ENCODE peak calls at places on chromosomes 13 and 19, in five cellular contexts. One of them, this sample, is unnamed.

GRCh38 chr13:86567119-86567518 is 767.9 kb upstream of the SLITRK6 start:
- DNase-seq in astrocyte: no peak
- DNase-seq in heart right ventricle: no peak
- DNase-seq in left ventricle myocardium inferior: no peak
- DNase-seq in neural crest cell: no peak
- DNase-seq in this sample: no peak

GRCh38 chr13:52147225-52147624 is 12.2 kb downstream of the NEK3 start:
- DNase-seq in astrocyte: no peak
- DNase-seq in heart right ventricle: no peak
- DNase-seq in left ventricle myocardium inferior: no peak
- DNase-seq in neural crest cell: no peak
- DNase-seq in this sample: no peak

GRCh38 chr13:23985060-23985459 is 87.8 kb upstream of the C1QTNF9B start:
- DNase-seq in astrocyte: no peak
- DNase-seq in heart right ventricle: no peak
- DNase-seq in left ventricle myocardium inferior: no peak
- DNase-seq in neural crest cell: no peak
- DNase-seq in this sample: no peak

GRCh38 chr13:67094952-67095351 is 135.2 kb downstream of the PCDH9 start:
- DNase-seq in astrocyte: peak; percentile 49
- DNase-seq in heart right ventricle: no peak
- DNase-seq in left ventricle myocardium inferior: no peak
- DNase-seq in neural crest cell: no peak
- DNase-seq in this sample: no peak

GRCh38 chr13:109565877-109566276 is 220.5 kb downstream of the IRS2 start:
- DNase-seq in astrocyte: no peak
- DNase-seq in heart right ventricle: no peak
- DNase-seq in left ventricle myocardium inferior: no peak
- DNase-seq in neural crest cell: no peak
- DNase-seq in this sample: no peak

GRCh38 chr13:70098669-70099068 is 9.0 kb upstream of the ATXN8OS start:
- DNase-seq in astrocyte: no peak
- DNase-seq in heart right ventricle: no peak
- DNase-seq in left ventricle myocardium inferior: no peak
- DNase-seq in neural crest cell: no peak
- DNase-seq in this sample: peak; percentile 10

GRCh38 chr13:51451467-51452390 is 1.1 kb downstream of the INTS6 start:
- DNase-seq in astrocyte: peak; percentile 41
- DNase-seq in heart right ventricle: peak; percentile 88
- DNase-seq in left ventricle myocardium inferior: peak; percentile 87
- DNase-seq in neural crest cell: peak; percentile 67
- DNase-seq in this sample: peak; percentile 88

GRCh38 chr13:72886272-72887062 is 104.5 kb downstream of the PIBF1 start:
- DNase-seq in astrocyte: peak; percentile 18
- DNase-seq in heart right ventricle: no peak
- DNase-seq in left ventricle myocardium inferior: no peak
- DNase-seq in neural crest cell: no peak
- DNase-seq in this sample: no peak

GRCh38 chr13:97306646-97307045 is 84.5 kb downstream of the MBNL2 start:
- DNase-seq in astrocyte: no peak
- DNase-seq in heart right ventricle: no peak
- DNase-seq in left ventricle myocardium inferior: no peak
- DNase-seq in neural crest cell: no peak
- DNase-seq in this sample: no peak

GRCh38 chr19:47408156-47408938 is 11.0 kb downstream of the MEIS3 start:
- DNase-seq in astrocyte: no peak
- DNase-seq in heart right ventricle: no peak
- DNase-seq in left ventricle myocardium inferior: no peak
- DNase-seq in neural crest cell: no peak
- DNase-seq in this sample: peak; percentile 31

GRCh38 chr13:34179481-34179880 is 361.5 kb downstream of the RFC3 start:
- DNase-seq in astrocyte: peak; percentile 36
- DNase-seq in heart right ventricle: no peak
- DNase-seq in left ventricle myocardium inferior: no peak
- DNase-seq in neural crest cell: no peak
- DNase-seq in this sample: no peak

GRCh38 chr13:79228972-79229371 is 177.1 kb downstream of the RBM26 start:
- DNase-seq in astrocyte: no peak
- DNase-seq in heart right ventricle: no peak
- DNase-seq in left ventricle myocardium inferior: no peak
- DNase-seq in neural crest cell: no peak
- DNase-seq in this sample: no peak

GRCh38 chr19:35013820-35014754 is 14.0 kb downstream of the GRAMD1A start:
- DNase-seq in astrocyte: no peak
- DNase-seq in heart right ventricle: no peak
- DNase-seq in left ventricle myocardium inferior: no peak
- DNase-seq in neural crest cell: no peak
- DNase-seq in this sample: peak; percentile 71

GRCh38 chr13:36428083-36428482 is 4.2 kb upstream of the CCNA1 start:
- DNase-seq in astrocyte: peak; percentile 16
- DNase-seq in heart right ventricle: no peak
- DNase-seq in left ventricle myocardium inferior: no peak
- DNase-seq in neural crest cell: no peak
- DNase-seq in this sample: no peak

GRCh38 chr19:13315495-13315894 is 165.3 kb downstream of the IER2 start:
- DNase-seq in astrocyte: no peak
- DNase-seq in heart right ventricle: no peak
- DNase-seq in left ventricle myocardium inferior: no peak
- DNase-seq in neural crest cell: no peak
- DNase-seq in this sample: no peak

GRCh38 chr19:48798937-48799336 is 11.9 kb downstream of the BCAT2 start:
- DNase-seq in astrocyte: no peak
- DNase-seq in heart right ventricle: no peak
- DNase-seq in left ventricle myocardium inferior: no peak
- DNase-seq in neural crest cell: no peak
- DNase-seq in this sample: peak; percentile 90

GRCh38 chr13:111629933-111630332 is 309.5 kb downstream of the TEX29 start:
- DNase-seq in astrocyte: no peak
- DNase-seq in heart right ventricle: no peak
- DNase-seq in left ventricle myocardium inferior: no peak
- DNase-seq in neural crest cell: no peak
- DNase-seq in this sample: no peak

GRCh38 chr13:49561064-49561410 is 24.3 kb downstream of the RCBTB1 start:
- DNase-seq in astrocyte: peak; percentile 10
- DNase-seq in heart right ventricle: peak; percentile 39
- DNase-seq in left ventricle myocardium inferior: no peak
- DNase-seq in neural crest cell: no peak
- DNase-seq in this sample: no peak

GRCh38 chr13:49563513-49563912 is 21.8 kb downstream of the RCBTB1 start:
- DNase-seq in astrocyte: no peak
- DNase-seq in heart right ventricle: no peak
- DNase-seq in left ventricle myocardium inferior: no peak
- DNase-seq in neural crest cell: no peak
- DNase-seq in this sample: no peak

GRCh38 chr13:49559006-49559405 is 26.4 kb downstream of the RCBTB1 start:
- DNase-seq in astrocyte: no peak
- DNase-seq in heart right ventricle: no peak
- DNase-seq in left ventricle myocardium inferior: no peak
- DNase-seq in neural crest cell: no peak
- DNase-seq in this sample: no peak

GRCh38 chr13:49560270-49561063 is 24.9 kb downstream of the RCBTB1 start:
- DNase-seq in astrocyte: no peak
- DNase-seq in heart right ventricle: no peak
- DNase-seq in left ventricle myocardium inferior: no peak
- DNase-seq in neural crest cell: no peak
- DNase-seq in this sample: no peak
- TF ChIP-seq CTCF in astrocyte: no peak
- TF ChIP-seq CTCF in heart right ventricle: peak; percentile 20
- TF ChIP-seq CTCF in left ventricle myocardium inferior: peak; percentile 24
- TF ChIP-seq CTCF in neural crest cell: no peak
- TF ChIP-seq CTCF in this sample: no peak

GRCh38 chr13:113904411-113904810 is 40.5 kb upstream of the GAS6 start:
- DNase-seq in astrocyte: no peak
- DNase-seq in heart right ventricle: peak; percentile 62
- DNase-seq in left ventricle myocardium inferior: peak; percentile 64
- DNase-seq in neural crest cell: no peak
- DNase-seq in this sample: peak; percentile 53
- TF ChIP-seq CTCF in astrocyte: peak; percentile 19
- TF ChIP-seq CTCF in heart right ventricle: peak; percentile 68
- TF ChIP-seq CTCF in left ventricle myocardium inferior: peak; percentile 84
- TF ChIP-seq CTCF in neural crest cell: peak; percentile 52
- TF ChIP-seq CTCF in this sample: peak; percentile 43

DNA sequence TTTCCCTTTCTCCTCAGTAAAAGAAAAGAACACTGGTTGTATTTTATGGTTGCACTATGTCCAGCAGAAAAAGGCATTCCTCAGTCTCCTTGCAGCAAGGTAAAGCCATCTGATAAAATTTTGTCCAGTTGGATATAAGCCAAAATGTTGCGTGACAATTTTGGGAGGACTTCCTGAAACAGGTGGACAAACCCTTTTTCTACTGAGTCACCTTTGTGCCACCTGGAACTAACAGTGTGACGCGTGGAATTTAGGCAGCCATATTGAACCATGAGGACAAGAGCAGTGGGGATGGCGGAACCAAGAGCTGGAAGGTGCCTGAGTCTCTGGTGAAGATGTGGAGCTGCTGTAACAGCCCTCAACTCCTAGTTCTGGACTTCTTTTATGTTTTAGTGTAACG is 8.2 kb downstream of the CADM4 start:
- DNase-seq in astrocyte: no peak
- DNase-seq in heart right ventricle: no peak
- DNase-seq in left ventricle myocardium inferior: no peak
- DNase-seq in neural crest cell: no peak
- DNase-seq in this sample: no peak
- TF ChIP-seq CTCF in astrocyte: no peak
- TF ChIP-seq CTCF in heart right ventricle: no peak
- TF ChIP-seq CTCF in left ventricle myocardium inferior: no peak
- TF ChIP-seq CTCF in neural crest cell: no peak
- TF ChIP-seq CTCF in this sample: no peak

DNA sequence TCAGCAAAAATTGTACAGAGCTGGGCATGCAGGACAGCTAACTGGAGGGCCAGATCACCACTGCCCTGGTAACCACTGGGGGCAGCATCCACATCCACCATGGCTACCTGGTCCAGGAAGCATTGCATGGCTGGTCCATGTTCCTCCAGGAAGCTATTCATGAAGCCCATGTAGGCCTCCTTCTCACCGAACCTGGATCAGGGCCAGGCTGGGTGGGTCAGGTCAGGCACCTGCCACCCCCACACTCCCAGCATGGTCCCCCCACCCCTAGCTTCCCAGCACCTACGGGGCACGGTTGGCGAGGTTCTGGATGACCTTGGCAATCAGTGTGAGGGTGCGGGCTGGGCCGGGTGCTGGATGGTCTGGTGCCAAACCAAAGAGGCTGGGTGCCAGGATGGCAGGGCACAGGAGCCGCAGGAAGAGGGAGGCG is 4.6 kb upstream of the WIZ start:
- DNase-seq in astrocyte: no peak
- DNase-seq in heart right ventricle: no peak
- DNase-seq in left ventricle myocardium inferior: no peak
- DNase-seq in neural crest cell: no peak
- DNase-seq in this sample: no peak
- TF ChIP-seq CTCF in astrocyte: peak; percentile 17
- TF ChIP-seq CTCF in heart right ventricle: no peak
- TF ChIP-seq CTCF in left ventricle myocardium inferior: no peak
- TF ChIP-seq CTCF in neural crest cell: no peak
- TF ChIP-seq CTCF in this sample: peak; percentile 7

GRCh38 chr13:75217949-75218348 is 264.0 kb downstream of the TBC1D4 start:
- DNase-seq in astrocyte: peak; percentile 77
- DNase-seq in heart right ventricle: no peak
- DNase-seq in left ventricle myocardium inferior: no peak
- DNase-seq in neural crest cell: no peak
- DNase-seq in this sample: no peak
- TF ChIP-seq CTCF in astrocyte: no peak
- TF ChIP-seq CTCF in heart right ventricle: no peak
- TF ChIP-seq CTCF in left ventricle myocardium inferior: no peak
- TF ChIP-seq CTCF in neural crest cell: no peak
- TF ChIP-seq CTCF in this sample: no peak

GRCh38 chr19:9586764-9587163 is 2.5 kb upstream of the ZNF121 start:
- DNase-seq in astrocyte: peak; percentile 38
- DNase-seq in heart right ventricle: peak; percentile 47
- DNase-seq in left ventricle myocardium inferior: peak; percentile 28
- DNase-seq in neural crest cell: peak; percentile 66
- DNase-seq in this sample: peak; percentile 87
- TF ChIP-seq CTCF in astrocyte: peak; percentile 52
- TF ChIP-seq CTCF in heart right ventricle: peak; percentile 65
- TF ChIP-seq CTCF in left ventricle myocardium inferior: peak; percentile 73
- TF ChIP-seq CTCF in neural crest cell: peak; percentile 76
- TF ChIP-seq CTCF in this sample: peak; percentile 96